ENCODE peak calls at places on chromosomes 11 and 22, in five cellular contexts. One of them, this sample, is unnamed.

GRCh38 chr11:10818594-10818993 is 9.9 kb upstream of the EIF4G2 start:
- DNase-seq in fibroblast of lung: peak; percentile 82
- DNase-seq in colonic mucosa: no peak
- DNase-seq in psoas muscle: no peak
- DNase-seq in WTC11: no peak
- DNase-seq in this sample: no peak

GRCh38 chr11:18312663-18313420 is 9.1 kb downstream of the HPS5 start:
- DNase-seq in fibroblast of lung: peak; percentile 83
- DNase-seq in colonic mucosa: no peak
- DNase-seq in psoas muscle: no peak
- DNase-seq in WTC11: no peak
- DNase-seq in this sample: no peak

GRCh38 chr22:20174785-20175596 is 24.1 kb upstream of the CCDC188 start:
- DNase-seq in fibroblast of lung: peak; percentile 15
- DNase-seq in colonic mucosa: no peak
- DNase-seq in psoas muscle: no peak
- DNase-seq in WTC11: no peak
- DNase-seq in this sample: peak; percentile 45

GRCh38 chr11:12184696-12185095 is 74.3 kb downstream of the MICAL2 start:
- DNase-seq in fibroblast of lung: peak; percentile 56
- DNase-seq in colonic mucosa: no peak
- DNase-seq in psoas muscle: no peak
- DNase-seq in WTC11: no peak
- DNase-seq in this sample: no peak

GRCh38 chr22:35357883-35358621 is 22.8 kb upstream of the HMOX1 start:
- DNase-seq in fibroblast of lung: peak; percentile 69
- DNase-seq in colonic mucosa: no peak
- DNase-seq in psoas muscle: no peak
- DNase-seq in WTC11: no peak
- DNase-seq in this sample: no peak

GRCh38 chr11:129230006-129230405 is 37.9 kb upstream of the ARHGAP32 start:
- DNase-seq in fibroblast of lung: no peak
- DNase-seq in colonic mucosa: no peak
- DNase-seq in psoas muscle: no peak
- DNase-seq in WTC11: no peak
- DNase-seq in this sample: no peak

GRCh38 chr11:2205214-2205770 is 33.7 kb upstream of the TH start:
- DNase-seq in fibroblast of lung: no peak
- DNase-seq in colonic mucosa: peak; percentile 14
- DNase-seq in psoas muscle: no peak
- DNase-seq in WTC11: peak; percentile 3
- DNase-seq in this sample: no peak

GRCh38 chr11:2426826-2427521 is 17.3 kb downstream of the TRPM5 start:
- DNase-seq in fibroblast of lung: no peak
- DNase-seq in colonic mucosa: peak; percentile 81
- DNase-seq in psoas muscle: no peak
- DNase-seq in WTC11: no peak
- DNase-seq in this sample: no peak

DNA sequence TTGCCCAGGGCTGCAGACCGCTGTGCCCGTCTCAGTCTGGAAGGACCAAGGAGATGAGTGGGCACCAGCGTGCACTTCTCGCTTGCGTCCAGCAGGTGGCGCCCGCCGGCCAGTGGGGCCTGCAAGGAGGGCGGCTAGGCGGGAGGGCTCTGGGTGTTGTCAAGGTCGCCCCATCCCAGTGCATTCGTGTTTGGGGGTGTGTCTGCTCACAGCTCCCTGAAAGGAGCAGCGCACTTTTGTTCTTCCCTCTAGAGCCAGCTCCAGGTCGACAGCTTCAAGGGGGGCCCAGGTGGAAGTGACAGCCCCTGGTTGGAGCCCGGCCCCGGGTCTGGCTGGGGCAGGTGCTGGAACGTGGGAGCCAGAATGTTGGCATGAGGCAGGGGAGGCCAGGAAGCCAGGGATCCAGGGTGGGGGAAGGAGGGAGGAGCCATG is 23.4 kb upstream of the MPPED1 start:
- DNase-seq in fibroblast of lung: peak; percentile 36
- DNase-seq in colonic mucosa: peak; percentile 69
- DNase-seq in psoas muscle: peak; percentile 76
- DNase-seq in WTC11: peak; percentile 95
- DNase-seq in this sample: peak; percentile 92
- TF ChIP-seq CTCF in fibroblast of lung: peak; percentile 83
- TF ChIP-seq CTCF in colonic mucosa: peak; percentile 97
- TF ChIP-seq CTCF in psoas muscle: peak; percentile 96
- TF ChIP-seq CTCF in WTC11: peak; percentile 100
- TF ChIP-seq CTCF in this sample: peak; percentile 99

GRCh38 chr11:64750361-64751054 is 6.6 kb upstream of the RASGRP2 start:
- DNase-seq in fibroblast of lung: no peak
- DNase-seq in colonic mucosa: no peak
- DNase-seq in psoas muscle: peak; percentile 7
- DNase-seq in WTC11: no peak
- DNase-seq in this sample: no peak
- TF ChIP-seq CTCF in fibroblast of lung: no peak
- TF ChIP-seq CTCF in colonic mucosa: no peak
- TF ChIP-seq CTCF in psoas muscle: no peak
- TF ChIP-seq CTCF in WTC11: no peak
- TF ChIP-seq CTCF in this sample: no peak

DNA sequence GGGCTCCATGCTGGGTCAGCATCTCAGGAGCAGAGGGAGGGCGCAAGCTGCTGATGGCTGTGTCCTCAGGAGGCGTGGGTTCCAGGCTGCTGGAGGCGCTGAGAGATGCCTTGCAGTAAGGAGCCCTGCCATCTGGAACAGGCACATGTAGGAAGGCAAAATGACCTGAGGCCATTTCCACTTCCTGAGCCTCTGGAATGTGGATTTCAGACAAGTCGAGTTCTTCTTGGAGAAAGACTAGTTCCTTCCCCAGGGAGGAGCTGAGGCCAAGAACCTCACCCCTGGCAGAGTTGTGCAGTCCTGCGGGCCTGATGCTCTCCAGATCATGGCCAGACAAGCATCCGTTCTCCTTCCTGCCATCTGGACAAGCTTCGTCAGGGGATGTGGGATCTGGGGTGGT is 19.3 kb downstream of the HPS4 start:
- DNase-seq in fibroblast of lung: no peak
- DNase-seq in colonic mucosa: no peak
- DNase-seq in psoas muscle: peak; percentile 41
- DNase-seq in WTC11: no peak
- DNase-seq in this sample: no peak
- TF ChIP-seq CTCF in fibroblast of lung: no peak
- TF ChIP-seq CTCF in colonic mucosa: no peak
- TF ChIP-seq CTCF in psoas muscle: no peak
- TF ChIP-seq CTCF in WTC11: no peak
- TF ChIP-seq CTCF in this sample: no peak

GRCh38 chr11:116262370-116262769 is 510.4 kb downstream of the BUD13 start:
- DNase-seq in fibroblast of lung: no peak
- DNase-seq in colonic mucosa: no peak
- DNase-seq in psoas muscle: no peak
- DNase-seq in WTC11: no peak
- DNase-seq in this sample: no peak
- TF ChIP-seq CTCF in fibroblast of lung: no peak
- TF ChIP-seq CTCF in colonic mucosa: no peak
- TF ChIP-seq CTCF in psoas muscle: no peak
- TF ChIP-seq CTCF in WTC11: no peak
- TF ChIP-seq CTCF in this sample: no peak

GRCh38 chr11:133619973-133620372 is 87.7 kb upstream of the OPCML start:
- DNase-seq in fibroblast of lung: no peak
- DNase-seq in colonic mucosa: no peak
- DNase-seq in psoas muscle: no peak
- DNase-seq in WTC11: no peak
- DNase-seq in this sample: no peak
- TF ChIP-seq CTCF in fibroblast of lung: no peak
- TF ChIP-seq CTCF in colonic mucosa: no peak
- TF ChIP-seq CTCF in psoas muscle: no peak
- TF ChIP-seq CTCF in WTC11: no peak
- TF ChIP-seq CTCF in this sample: peak; percentile 21

GRCh38 chr11:113181094-113181493 is 133.3 kb upstream of the TTC12 start:
- DNase-seq in fibroblast of lung: no peak
- DNase-seq in colonic mucosa: no peak
- DNase-seq in psoas muscle: no peak
- DNase-seq in WTC11: no peak
- DNase-seq in this sample: no peak

GRCh38 chr11:113179181-113179701 is 135.1 kb upstream of the TTC12 start:
- DNase-seq in fibroblast of lung: no peak
- DNase-seq in colonic mucosa: no peak
- DNase-seq in psoas muscle: no peak
- DNase-seq in WTC11: no peak
- DNase-seq in this sample: no peak

GRCh38 chr11:113182288-113182687 is 132.1 kb upstream of the TTC12 start:
- DNase-seq in fibroblast of lung: no peak
- DNase-seq in colonic mucosa: no peak
- DNase-seq in psoas muscle: no peak
- DNase-seq in WTC11: no peak
- DNase-seq in this sample: no peak

GRCh38 chr11:113188433-113188834 is 125.9 kb upstream of the TTC12 start:
- DNase-seq in fibroblast of lung: no peak
- DNase-seq in colonic mucosa: no peak
- DNase-seq in psoas muscle: no peak
- DNase-seq in WTC11: no peak
- DNase-seq in this sample: no peak

DNA sequence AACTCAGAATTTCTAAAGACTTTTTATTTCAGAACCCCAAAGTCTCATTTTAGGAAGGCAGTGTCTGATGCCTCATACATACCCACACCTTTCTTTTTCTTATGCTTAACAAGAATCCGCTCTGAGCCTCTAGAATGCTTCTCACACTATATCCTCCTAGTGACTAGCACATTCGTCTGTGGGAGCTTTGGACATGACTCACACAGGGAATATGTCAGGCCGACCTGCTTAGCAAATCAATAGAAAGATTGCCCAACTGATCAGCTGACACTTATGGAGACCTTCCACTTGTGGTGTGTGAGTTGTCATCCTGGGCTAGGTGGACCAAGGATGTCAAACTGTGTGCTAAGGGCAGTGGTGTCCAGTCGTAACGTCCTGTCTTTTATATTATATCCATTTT is 129.9 kb upstream of the TTC12 start:
- DNase-seq in fibroblast of lung: peak; percentile 98
- DNase-seq in colonic mucosa: no peak
- DNase-seq in psoas muscle: no peak
- DNase-seq in WTC11: no peak
- DNase-seq in this sample: no peak
- TF ChIP-seq CTCF in fibroblast of lung: no peak
- TF ChIP-seq CTCF in colonic mucosa: no peak
- TF ChIP-seq CTCF in psoas muscle: no peak
- TF ChIP-seq CTCF in WTC11: no peak
- TF ChIP-seq CTCF in this sample: no peak

GRCh38 chr22:50206599-50206998 is 5.8 kb downstream of the SELENOO start:
- DNase-seq in fibroblast of lung: peak; percentile 35
- DNase-seq in colonic mucosa: no peak
- DNase-seq in psoas muscle: peak; percentile 76
- DNase-seq in WTC11: peak; percentile 78
- DNase-seq in this sample: peak; percentile 59
- TF ChIP-seq CTCF in fibroblast of lung: peak; percentile 23
- TF ChIP-seq CTCF in colonic mucosa: no peak
- TF ChIP-seq CTCF in psoas muscle: peak; percentile 63
- TF ChIP-seq CTCF in WTC11: peak; percentile 23
- TF ChIP-seq CTCF in this sample: peak; percentile 66

GRCh38 chr22:37752189-37753061 is 55.3 kb upstream of the GCAT start:
- DNase-seq in fibroblast of lung: peak; percentile 90
- DNase-seq in colonic mucosa: peak; percentile 85
- DNase-seq in psoas muscle: peak; percentile 94
- DNase-seq in WTC11: no peak
- DNase-seq in this sample: no peak
- TF ChIP-seq CTCF in fibroblast of lung: no peak
- TF ChIP-seq CTCF in colonic mucosa: no peak
- TF ChIP-seq CTCF in psoas muscle: peak; percentile 9
- TF ChIP-seq CTCF in WTC11: no peak
- TF ChIP-seq CTCF in this sample: no peak